ENCODE peak calls at places on chromosomes 3 and 15, in ten cellular contexts. One of them, this sample, is unnamed.
A peak's percentile ranks its signal among the peaks of the same experiment; 100 is the strongest.

GRCh38 chr3:44001072-44001471 is 240.6 kb upstream of the TOPAZ1 start:
- DNase-seq in IMR-90: no peak
- DNase-seq in pons: no peak
- DNase-seq in AG04449: no peak
- DNase-seq in head of caudate nucleus: no peak
- DNase-seq in left colon: no peak
- DNase-seq in foreskin keratinocyte: no peak
- DNase-seq in HT1080: no peak
- DNase-seq in psoas muscle: no peak
- DNase-seq in globus pallidus: no peak
- DNase-seq in this sample: no peak

GRCh38 chr15:68268405-68268804 is 9.1 kb upstream of the FEM1B start:
- DNase-seq in foreskin keratinocyte: peak; percentile 95
- DNase-seq in pons: no peak
- DNase-seq in globus pallidus: no peak
- DNase-seq in HT1080: no peak
- DNase-seq in AG04449: no peak
- DNase-seq in psoas muscle: no peak
- DNase-seq in head of caudate nucleus: no peak
- DNase-seq in IMR-90: peak; percentile 65
- DNase-seq in left colon: no peak
- DNase-seq in this sample: no peak

GRCh38 chr3:32290619-32291018 is 52.1 kb downstream of the CMTM8 start:
- DNase-seq in foreskin keratinocyte: no peak
- DNase-seq in AG04449: no peak
- DNase-seq in psoas muscle: no peak
- DNase-seq in left colon: no peak
- DNase-seq in HT1080: no peak
- DNase-seq in globus pallidus: no peak
- DNase-seq in IMR-90: no peak
- DNase-seq in head of caudate nucleus: no peak
- DNase-seq in pons: no peak
- DNase-seq in this sample: no peak

GRCh38 chr15:86164222-86164898 is 84.7 kb downstream of the AGBL1 start:
- DNase-seq in foreskin keratinocyte: peak; percentile 43
- DNase-seq in globus pallidus: no peak
- DNase-seq in psoas muscle: peak; percentile 60
- DNase-seq in HT1080: no peak
- DNase-seq in pons: no peak
- DNase-seq in head of caudate nucleus: no peak
- DNase-seq in left colon: peak; percentile 9
- DNase-seq in AG04449: no peak
- DNase-seq in IMR-90: no peak
- DNase-seq in this sample: no peak

GRCh38 chr3:144821583-144821982 is 850.0 kb downstream of the DIPK2A start:
- DNase-seq in left colon: no peak
- DNase-seq in pons: no peak
- DNase-seq in psoas muscle: no peak
- DNase-seq in IMR-90: peak; percentile 1
- DNase-seq in AG04449: no peak
- DNase-seq in head of caudate nucleus: no peak
- DNase-seq in foreskin keratinocyte: peak; percentile 15
- DNase-seq in globus pallidus: no peak
- DNase-seq in HT1080: no peak
- DNase-seq in this sample: no peak

GRCh38 chr3:133377396-133377795 is 22.5 kb upstream of the BFSP2 start:
- DNase-seq in AG04449: peak; percentile 12
- DNase-seq in head of caudate nucleus: peak; percentile 29
- DNase-seq in psoas muscle: no peak
- DNase-seq in pons: peak; percentile 67
- DNase-seq in globus pallidus: peak; percentile 46
- DNase-seq in foreskin keratinocyte: peak; percentile 43
- DNase-seq in IMR-90: peak; percentile 69
- DNase-seq in HT1080: peak; percentile 54
- DNase-seq in left colon: no peak
- DNase-seq in this sample: no peak

GRCh38 chr15:24823473-24823872 is 131.3 kb upstream of the SNRPN start:
- DNase-seq in pons: peak; percentile 23
- DNase-seq in foreskin keratinocyte: no peak
- DNase-seq in IMR-90: no peak
- DNase-seq in psoas muscle: no peak
- DNase-seq in globus pallidus: peak; percentile 35
- DNase-seq in head of caudate nucleus: peak; percentile 61
- DNase-seq in left colon: no peak
- DNase-seq in HT1080: no peak
- DNase-seq in AG04449: no peak
- DNase-seq in this sample: no peak

GRCh38 chr15:87877114-87877810 is 379.3 kb downstream of the NTRK3 start:
- DNase-seq in globus pallidus: no peak
- DNase-seq in psoas muscle: no peak
- DNase-seq in IMR-90: peak; percentile 93
- DNase-seq in AG04449: no peak
- DNase-seq in left colon: no peak
- DNase-seq in pons: no peak
- DNase-seq in foreskin keratinocyte: no peak
- DNase-seq in head of caudate nucleus: no peak
- DNase-seq in HT1080: peak; percentile 68
- DNase-seq in this sample: no peak

GRCh38 chr15:41332788-41333527 is at the start of gene NUSAP1:
- DNase-seq in head of caudate nucleus: no peak
- DNase-seq in psoas muscle: no peak
- DNase-seq in foreskin keratinocyte: no peak
- DNase-seq in pons: peak; percentile 22
- DNase-seq in HT1080: no peak
- DNase-seq in AG04449: no peak
- DNase-seq in IMR-90: no peak
- DNase-seq in left colon: no peak
- DNase-seq in globus pallidus: no peak
- DNase-seq in this sample: no peak

GRCh38 chr3:132145833-132146232 is 111.0 kb upstream of the CPNE4 start:
- DNase-seq in HT1080: no peak
- DNase-seq in head of caudate nucleus: no peak
- DNase-seq in pons: no peak
- DNase-seq in IMR-90: peak; percentile 18
- DNase-seq in foreskin keratinocyte: no peak
- DNase-seq in globus pallidus: no peak
- DNase-seq in psoas muscle: no peak
- DNase-seq in left colon: no peak
- DNase-seq in AG04449: no peak
- DNase-seq in this sample: no peak

GRCh38 chr3:4493931-4494806 is 1.0 kb downstream of the ITPR1 start:
- DNase-seq in globus pallidus: peak; percentile 18
- DNase-seq in IMR-90: peak; percentile 21
- DNase-seq in head of caudate nucleus: no peak
- DNase-seq in left colon: peak; percentile 35
- DNase-seq in AG04449: no peak
- DNase-seq in pons: no peak
- DNase-seq in HT1080: no peak
- DNase-seq in psoas muscle: no peak
- DNase-seq in foreskin keratinocyte: peak; percentile 5
- DNase-seq in this sample: no peak

GRCh38 chr3:126936853-126937395 is 46.0 kb upstream of the PLXNA1 start:
- DNase-seq in psoas muscle: no peak
- DNase-seq in foreskin keratinocyte: no peak
- DNase-seq in IMR-90: no peak
- DNase-seq in pons: no peak
- DNase-seq in head of caudate nucleus: no peak
- DNase-seq in globus pallidus: no peak
- DNase-seq in AG04449: no peak
- DNase-seq in HT1080: no peak
- DNase-seq in left colon: no peak
- DNase-seq in this sample: no peak

GRCh38 chr3:161221881-161222600 is 930 bp downstream of the NMD3 start:
- DNase-seq in AG04449: no peak
- DNase-seq in globus pallidus: peak; percentile 33
- DNase-seq in left colon: peak; percentile 36
- DNase-seq in HT1080: peak; percentile 39
- DNase-seq in head of caudate nucleus: peak; percentile 9
- DNase-seq in psoas muscle: no peak
- DNase-seq in pons: peak; percentile 29
- DNase-seq in IMR-90: peak; percentile 27
- DNase-seq in foreskin keratinocyte: no peak
- DNase-seq in this sample: no peak

GRCh38 chr3:126149256-126149902 is 31.0 kb downstream of the ALDH1L1 start:
- DNase-seq in foreskin keratinocyte: no peak
- DNase-seq in pons: no peak
- DNase-seq in left colon: no peak
- DNase-seq in AG04449: no peak
- DNase-seq in psoas muscle: no peak
- DNase-seq in IMR-90: no peak
- DNase-seq in head of caudate nucleus: no peak
- DNase-seq in globus pallidus: no peak
- DNase-seq in HT1080: no peak
- DNase-seq in this sample: no peak

GRCh38 chr3:13519392-13519791 is 29.5 kb upstream of the FBLN2 start:
- DNase-seq in foreskin keratinocyte: no peak
- DNase-seq in IMR-90: no peak
- DNase-seq in HT1080: no peak
- DNase-seq in globus pallidus: no peak
- DNase-seq in left colon: no peak
- DNase-seq in head of caudate nucleus: no peak
- DNase-seq in psoas muscle: no peak
- DNase-seq in AG04449: no peak
- DNase-seq in pons: no peak
- DNase-seq in this sample: no peak

GRCh38 chr3:44648564-44649229 is at the start of gene ZNF35:
- DNase-seq in globus pallidus: peak; percentile 85
- DNase-seq in psoas muscle: peak; percentile 88
- DNase-seq in AG04449: peak; percentile 52
- DNase-seq in left colon: peak; percentile 79
- DNase-seq in head of caudate nucleus: peak; percentile 87
- DNase-seq in pons: peak; percentile 73
- DNase-seq in foreskin keratinocyte: peak; percentile 80
- DNase-seq in IMR-90: peak; percentile 92
- DNase-seq in HT1080: peak; percentile 85
- DNase-seq in this sample: peak; percentile 69

GRCh38 chr3:11532865-11533490 is 110.7 kb downstream of the VGLL4 start:
- DNase-seq in IMR-90: peak; percentile 79
- DNase-seq in foreskin keratinocyte: no peak
- DNase-seq in left colon: no peak
- DNase-seq in AG04449: peak; percentile 34
- DNase-seq in globus pallidus: no peak
- DNase-seq in HT1080: no peak
- DNase-seq in head of caudate nucleus: no peak
- DNase-seq in pons: no peak
- DNase-seq in psoas muscle: no peak
- DNase-seq in this sample: peak; percentile 85

GRCh38 chr3:127137113-127137512 is 55.8 kb upstream of the PRR23E start:
- DNase-seq in psoas muscle: no peak
- DNase-seq in head of caudate nucleus: no peak
- DNase-seq in pons: no peak
- DNase-seq in HT1080: no peak
- DNase-seq in IMR-90: no peak
- DNase-seq in globus pallidus: no peak
- DNase-seq in left colon: no peak
- DNase-seq in AG04449: no peak
- DNase-seq in foreskin keratinocyte: no peak
- DNase-seq in this sample: no peak

GRCh38 chr15:100230784-100231183 is 111.0 kb downstream of the ADAMTS17 start:
- DNase-seq in left colon: peak; percentile 39
- DNase-seq in globus pallidus: no peak
- DNase-seq in AG04449: no peak
- DNase-seq in foreskin keratinocyte: no peak
- DNase-seq in IMR-90: no peak
- DNase-seq in head of caudate nucleus: no peak
- DNase-seq in pons: no peak
- DNase-seq in HT1080: no peak
- DNase-seq in psoas muscle: no peak
- DNase-seq in this sample: no peak

GRCh38 chr3:71517206-71517855 is 66.2 kb downstream of the FOXP1 start:
- DNase-seq in AG04449: no peak
- DNase-seq in head of caudate nucleus: no peak
- DNase-seq in foreskin keratinocyte: no peak
- DNase-seq in left colon: no peak
- DNase-seq in IMR-90: no peak
- DNase-seq in globus pallidus: no peak
- DNase-seq in HT1080: no peak
- DNase-seq in psoas muscle: no peak
- DNase-seq in pons: no peak
- DNase-seq in this sample: no peak

GRCh38 chr15:89928421-89928820 is 15.7 kb upstream of the ARPIN start:
- DNase-seq in HT1080: no peak
- DNase-seq in globus pallidus: no peak
- DNase-seq in foreskin keratinocyte: no peak
- DNase-seq in left colon: no peak
- DNase-seq in AG04449: no peak
- DNase-seq in psoas muscle: no peak
- DNase-seq in head of caudate nucleus: no peak
- DNase-seq in pons: no peak
- DNase-seq in IMR-90: no peak
- DNase-seq in this sample: no peak

GRCh38 chr3:72597756-72598195 is 250.5 kb downstream of the SHQ1 start:
- DNase-seq in AG04449: no peak
- DNase-seq in psoas muscle: no peak
- DNase-seq in left colon: no peak
- DNase-seq in globus pallidus: no peak
- DNase-seq in foreskin keratinocyte: no peak
- DNase-seq in HT1080: no peak
- DNase-seq in head of caudate nucleus: peak; percentile 69
- DNase-seq in pons: no peak
- DNase-seq in IMR-90: peak; percentile 13
- DNase-seq in this sample: no peak

GRCh38 chr3:177234121-177234520 is 36.8 kb upstream of the TBL1XR1 start:
- DNase-seq in HT1080: no peak
- DNase-seq in foreskin keratinocyte: no peak
- DNase-seq in globus pallidus: no peak
- DNase-seq in psoas muscle: no peak
- DNase-seq in head of caudate nucleus: no peak
- DNase-seq in IMR-90: peak; percentile 55
- DNase-seq in pons: no peak
- DNase-seq in left colon: no peak
- DNase-seq in AG04449: no peak
- DNase-seq in this sample: no peak

GRCh38 chr15:80967451-80967850 is 22.2 kb downstream of the MESD start:
- DNase-seq in HT1080: no peak
- DNase-seq in AG04449: no peak
- DNase-seq in left colon: no peak
- DNase-seq in head of caudate nucleus: no peak
- DNase-seq in pons: no peak
- DNase-seq in foreskin keratinocyte: no peak
- DNase-seq in psoas muscle: no peak
- DNase-seq in IMR-90: peak; percentile 76
- DNase-seq in globus pallidus: no peak
- DNase-seq in this sample: no peak

GRCh38 chr3:89697321-89697916 is 590.0 kb downstream of the EPHA3 start:
- DNase-seq in HT1080: peak; percentile 48
- DNase-seq in globus pallidus: no peak
- DNase-seq in pons: no peak
- DNase-seq in AG04449: no peak
- DNase-seq in psoas muscle: no peak
- DNase-seq in left colon: peak; percentile 35
- DNase-seq in head of caudate nucleus: no peak
- DNase-seq in IMR-90: no peak
- DNase-seq in foreskin keratinocyte: peak; percentile 9
- DNase-seq in this sample: no peak

GRCh38 chr3:43773273-43774104 is 82.8 kb downstream of the ABHD5 start:
- DNase-seq in globus pallidus: no peak
- DNase-seq in AG04449: no peak
- DNase-seq in foreskin keratinocyte: no peak
- DNase-seq in pons: no peak
- DNase-seq in psoas muscle: peak; percentile 61
- DNase-seq in IMR-90: peak; percentile 16
- DNase-seq in HT1080: no peak
- DNase-seq in left colon: no peak
- DNase-seq in head of caudate nucleus: no peak
- DNase-seq in this sample: no peak

GRCh38 chr15:97963779-97964178 is 3.3 kb downstream of the ARRDC4 start:
- DNase-seq in pons: no peak
- DNase-seq in left colon: no peak
- DNase-seq in HT1080: no peak
- DNase-seq in globus pallidus: no peak
- DNase-seq in head of caudate nucleus: no peak
- DNase-seq in AG04449: no peak
- DNase-seq in psoas muscle: no peak
- DNase-seq in IMR-90: no peak
- DNase-seq in foreskin keratinocyte: no peak
- DNase-seq in this sample: no peak

GRCh38 chr15:29294732-29295131 is 25.1 kb upstream of the NSMCE3 start:
- DNase-seq in left colon: no peak
- DNase-seq in AG04449: no peak
- DNase-seq in psoas muscle: no peak
- DNase-seq in globus pallidus: no peak
- DNase-seq in IMR-90: no peak
- DNase-seq in foreskin keratinocyte: no peak
- DNase-seq in head of caudate nucleus: no peak
- DNase-seq in HT1080: no peak
- DNase-seq in pons: no peak
- DNase-seq in this sample: no peak

This sample was measured in smooth muscle cell of the brain vasculature.